ENCODE peak calls at places on chromosomes 1 and 21, in five cellular contexts. H is T-helper 1 cell; M is upper lobe of right lung; Z is activated CD4-positive, alpha-beta T cell treated with anti-CD3 and anti-CD28 coated beads, Interleukin-2, amount 10 ng/mL, durations not matched to agents 7 days and 5 days; I is GDM1. X is an unnamed sample.

GRCh38 chr1:206693592-206693991 is 8.9 kb downstream of the MAPKAPK2 start:
- DNase-seq in M (no peak), H (no peak), Z (no peak), I (no peak), X (no peak)

GRCh38 chr1:166172106-166172505 is 5.3 kb upstream of the FAM78B start:
- DNase-seq in H (no peak), M (no peak), Z (no peak), I (no peak), X (no peak)

GRCh38 chr1:240492832-240493440 is 119.0 kb downstream of the GREM2 start:
- DNase-seq in M (no peak), Z (no peak), H (no peak), I (no peak), X (no peak)

GRCh38 chr21:36696390-36696639 is 2.6 kb upstream of the SIM2 start:
- DNase-seq in Z (no peak), M (no peak), I (no peak), H (no peak), X (no peak)

GRCh38 chr1:61152706-61153105 is 70.3 kb downstream of the NFIA start:
- DNase-seq in I (no peak), M (no peak), H (no peak), Z (no peak), X (no peak)

GRCh38 chr1:43763497-43763973 is 56.2 kb downstream of the ST3GAL3 start:
- DNase-seq in M (no peak), I (peak), Z (peak), H (peak), X (peak)

GRCh38 chr1:8047686-8048522 is 21.8 kb upstream of the ERRFI1 start:
- DNase-seq in M (no peak), I (no peak), Z (no peak), H (no peak), X (no peak)

GRCh38 chr1:19073311-19074186 is 117.1 kb upstream of the IFFO2 start:
- DNase-seq in H (no peak), Z (no peak), M (no peak), I (no peak), X (no peak)

GRCh38 chr1:12600880-12601633 is 17.0 kb downstream of the DHRS3 start:
- DNase-seq in H (peak), M (no peak), I (peak), Z (peak), X (peak)

X was measured in CD4-positive, alpha-beta memory T cell.